ENCODE peak calls at places on chromosomes 7 and 10, in four cellular contexts. Q, Y, U and K are unnamed samples.

GRCh38 chr7:108166687-108167086 is 36.5 kb upstream of the LAMB4 start:
- DNase-seq in Q (no peak), Y (no peak), U (no peak), K (no peak)

GRCh38 chr7:139360210-139360947 is 685 bp downstream of the LUC7L2 start:
- DNase-seq in Q (peak), Y (peak), U (peak), K (peak)

GRCh38 chr7:107810626-107811025 is 7.6 kb upstream of the SLC26A3 start:
- DNase-seq in Q (no peak), Y (no peak), U (peak), K (no peak)

GRCh38 chr10:89201345-89202032 is 5.6 kb downstream of the CH25H start:
- DNase-seq in Q (no peak), Y (peak), U (no peak), K (no peak)

GRCh38 chr7:18361756-18362155 is 133.8 kb upstream of the HDAC9 start:
- DNase-seq in Q (no peak), Y (peak), U (peak), K (no peak)

GRCh38 chr7:76352193-76352592 is 6.6 kb downstream of the YWHAG start:
- DNase-seq in Q (no peak), Y (peak), U (no peak), K (no peak)

GRCh38 chr7:16940777-16941176 is 59.0 kb upstream of the AGR3 start:
- DNase-seq in Q (no peak), Y (no peak), U (no peak), K (peak)

GRCh38 chr7:109377076-109377884 is 807.6 kb downstream of the DNAJB9 start:
- DNase-seq in Q (no peak), Y (no peak), U (no peak), K (no peak)

GRCh38 chr10:132538031-132538789 is 623 bp downstream of the INPP5A start:
- DNase-seq in Q (no peak), Y (peak), U (no peak), K (no peak)

GRCh38 chr7:158112571-158113320 is 474.9 kb downstream of the PTPRN2 start:
- DNase-seq in Q (no peak), Y (no peak), U (no peak), K (no peak)

GRCh38 chr7:100683659-100684533 is 10.2 kb downstream of the GIGYF1 start:
- DNase-seq in Q (no peak), Y (no peak), U (peak), K (no peak)

GRCh38 chr10:79374312-79375191 is 27.3 kb downstream of the PPIF start:
- DNase-seq in Q (peak), Y (peak), U (peak), K (no peak)

GRCh38 chr10:104308439-104308903 is 29.8 kb downstream of the ITPRIP start:
- DNase-seq in Q (no peak), Y (no peak), U (no peak), K (no peak)

GRCh38 chr7:103879411-103879810 is 110.0 kb downstream of the RELN start:
- DNase-seq in Q (no peak), Y (no peak), U (no peak), K (no peak)

GRCh38 chr7:27910341-27910740 is 170.4 kb downstream of the TAX1BP1 start:
- DNase-seq in Q (no peak), Y (no peak), U (peak), K (no peak)

GRCh38 chr7:75614390-75614789 is 122.3 kb downstream of the SPDYE5 start:
- DNase-seq in Q (no peak), Y (no peak), U (no peak), K (peak)

GRCh38 chr7:91080351-91080750 is 183.9 kb upstream of the FZD1 start:
- DNase-seq in Q (no peak), Y (no peak), U (no peak), K (no peak)

GRCh38 chr10:101779544-101780186 is 3.6 kb downstream of the NPM3 start:
- DNase-seq in Q (peak), Y (peak), U (peak), K (no peak)

GRCh38 chr7:159093351-159093971 is 51.2 kb downstream of the VIPR2 start:
- DNase-seq in Q (no peak), Y (no peak), U (no peak), K (no peak)

GRCh38 chr7:50142421-50143113 is 49.5 kb upstream of the ZPBP start:
- DNase-seq in Q (peak), Y (peak), U (no peak), K (no peak)

GRCh38 chr7:136859798-136860197 is 8.7 kb upstream of the CHRM2 start:
- DNase-seq in Q (no peak), Y (no peak), U (no peak), K (peak)

GRCh38 chr7:138137423-138138171 is 61.3 kb downstream of the AKR1D1 start:
- DNase-seq in Q (no peak), Y (no peak), U (no peak), K (no peak)

GRCh38 chr7:131231381-131232220 is 96.1 kb upstream of the MKLN1 start:
- DNase-seq in Q (peak), Y (peak), U (no peak), K (peak)

GRCh38 chr7:77360104-77360503 is 56.0 kb downstream of the GSAP start:
- DNase-seq in Q (no peak), Y (no peak), U (no peak), K (no peak)

GRCh38 chr10:12638103-12638502 is 288.8 kb downstream of the CAMK1D start:
- DNase-seq in Q (no peak), Y (no peak), U (peak), K (no peak)

GRCh38 chr10:109633846-109634245 is 289.5 kb downstream of the XPNPEP1 start:
- DNase-seq in Q (no peak), Y (peak), U (no peak), K (no peak)

GRCh38 chr10:68153473-68154210 is 44.4 kb downstream of the MYPN start:
- DNase-seq in Q (no peak), Y (peak), U (peak), K (no peak)

GRCh38 chr10:71964669-71965515 is 697 bp downstream of the CHST3 start:
- DNase-seq in Q (no peak), Y (peak), U (peak), K (no peak)

GRCh38 chr10:114869500-114869899 is 47.9 kb downstream of the FHIP2A start:
- DNase-seq in Q (no peak), Y (peak), U (no peak), K (no peak)

GRCh38 chr7:134368851-134369533 is 52.3 kb upstream of the SLC35B4 start:
- DNase-seq in Q (no peak), Y (no peak), U (no peak), K (no peak)

GRCh38 chr10:13758761-13759160 is 172.0 kb downstream of the PRPF18 start:
- DNase-seq in Q (no peak), Y (no peak), U (no peak), K (no peak)

GRCh38 chr7:6271694-6272371 is 591 bp downstream of the CYTH3 start:
- DNase-seq in Q (peak), Y (peak), U (no peak), K (no peak)

GRCh38 chr10:116055252-116055918 is 217.6 kb downstream of the GFRA1 start:
- DNase-seq in Q (no peak), Y (no peak), U (no peak), K (no peak)

GRCh38 chr7:26743205-26743604 is 121.2 kb downstream of the SKAP2 start:
- DNase-seq in Q (no peak), Y (no peak), U (no peak), K (no peak)